ENCODE peak calls at places on chromosomes 2 and 18, in nine cellular contexts. Z, L, M, O, Y, T, P, F and E are unnamed samples.

GRCh38 chr2:47274054-47274779 is 119.1 kb upstream of the STPG4 start:
- DNase-seq in Z (no peak), L (no peak), M (peak), O (no peak), Y (no peak), T (peak), P (no peak), F (no peak), E (no peak)

GRCh38 chr2:120628248-120628647 is 107.4 kb upstream of the GLI2 start:
- DNase-seq in Z (no peak), L (no peak), M (no peak), O (no peak), Y (no peak), T (no peak), P (no peak), F (no peak), E (peak)

GRCh38 chr18:267380-267687 is 513 bp downstream of the THOC1 start:
- DNase-seq in Z (no peak), L (peak), M (no peak), O (peak), Y (no peak), T (no peak), P (no peak), F (peak), E (no peak)

GRCh38 chr2:128473175-128474013 is 154.7 kb upstream of the HS6ST1 start:
- DNase-seq in Z (no peak), L (peak), M (peak), O (no peak), Y (peak), T (no peak), P (peak), F (no peak), E (peak)

GRCh38 chr2:234961784-234962183 is 10.0 kb downstream of the SH3BP4 start:
- DNase-seq in Z (no peak), L (no peak), M (peak), O (no peak), Y (no peak), T (no peak), P (no peak), F (no peak), E (peak)

GRCh38 chr2:21774691-21775090 is 650.9 kb downstream of the TDRD15 start:
- DNase-seq in Z (no peak), L (no peak), M (no peak), O (no peak), Y (no peak), T (peak), P (no peak), F (no peak), E (no peak)

GRCh38 chr18:36772339-36772738 is 56.5 kb downstream of the TPGS2 start:
- DNase-seq in Z (no peak), L (no peak), M (no peak), O (no peak), Y (no peak), T (no peak), P (no peak), F (no peak), E (no peak)

GRCh38 chr2:160576054-160576499 is 82.5 kb upstream of the RBMS1 start:
- DNase-seq in Z (no peak), L (no peak), M (peak), O (no peak), Y (no peak), T (peak), P (no peak), F (no peak), E (no peak)

GRCh38 chr18:26763745-26764144 is 101.8 kb downstream of the AQP4 start:
- DNase-seq in Z (no peak), L (no peak), M (no peak), O (no peak), Y (no peak), T (no peak), P (no peak), F (no peak), E (peak)

GRCh38 chr2:20618886-20619521 is 31.9 kb downstream of the HS1BP3 start:
- DNase-seq in Z (no peak), L (no peak), M (no peak), O (no peak), Y (no peak), T (no peak), P (no peak), F (no peak), E (peak)

GRCh38 chr2:186058604-186059003 is 320.0 kb downstream of the FSIP2 start:
- DNase-seq in Z (no peak), L (no peak), M (no peak), O (no peak), Y (no peak), T (no peak), P (no peak), F (no peak), E (no peak)

GRCh38 chr2:7881456-7881855 is 800.4 kb upstream of the ID2 start:
- DNase-seq in Z (no peak), L (no peak), M (no peak), O (no peak), Y (no peak), T (no peak), P (no peak), F (no peak), E (no peak)

GRCh38 chr2:160156665-160157064 is 43.4 kb downstream of the ITGB6 start:
- DNase-seq in Z (no peak), L (no peak), M (peak), O (no peak), Y (no peak), T (peak), P (no peak), F (no peak), E (no peak)

GRCh38 chr2:196131949-196132925 is 39.1 kb downstream of the STK17B start:
- DNase-seq in Z (no peak), L (no peak), M (peak), O (no peak), Y (no peak), T (peak), P (no peak), F (no peak), E (no peak)

GRCh38 chr18:55603775-55604174 is 15.8 kb upstream of the TCF4 start:
- DNase-seq in Z (no peak), L (no peak), M (no peak), O (no peak), Y (no peak), T (no peak), P (no peak), F (no peak), E (no peak)

GRCh38 chr2:101112772-101113157 is 38.4 kb downstream of the TBC1D8 start:
- DNase-seq in Z (no peak), L (no peak), M (no peak), O (no peak), Y (no peak), T (no peak), P (no peak), F (no peak), E (no peak)

GRCh38 chr18:62982600-62983251 is 267.4 kb downstream of the PHLPP1 start:
- DNase-seq in Z (peak), L (peak), M (peak), O (peak), Y (no peak), T (peak), P (peak), F (peak), E (peak)

GRCh38 chr2:12087671-12088380 is 341.4 kb downstream of the LPIN1 start:
- DNase-seq in Z (no peak), L (peak), M (peak), O (no peak), Y (no peak), T (no peak), P (no peak), F (no peak), E (no peak)

GRCh38 chr2:124025896-124026295 is 809 bp downstream of the CNTNAP5 start:
- DNase-seq in Z (no peak), L (no peak), M (no peak), O (peak), Y (no peak), T (no peak), P (no peak), F (no peak), E (no peak)